ENCODE peak calls at places on chromosomes 2 and 18, in nine cellular contexts. M is uterus; A is OCI-LY7; Y is tibial nerve; T is CD8-positive, alpha-beta T cell; E is IMR-90; P is right lobe of liver; O is cardiac muscle cell; W is HCT116. Q is an unnamed sample. For H3K4me1 and H3K9me3, the result is how much of the 10 kb centered on the place peaks cover.

GRCh38 chr2:110865188-110865587 is 132.8 kb downstream of the ACOXL start:
- DNase-seq in M (no peak), A (no peak), Y (no peak), T (no peak), E (peak), P (no peak), O (peak), W (no peak), Q (no peak)

GRCh38 chr2:241195506-241196130 is 7.1 kb downstream of the ANO7 start:
- DNase-seq in M (no peak), A (no peak), Y (no peak), T (no peak), E (no peak), P (no peak), O (no peak), W (no peak), Q (peak)

GRCh38 chr2:201496785-201497184 is 45.2 kb downstream of the STRADB start:
- DNase-seq in M (no peak), A (no peak), Y (no peak), T (no peak), E (no peak), P (no peak), O (no peak), W (no peak), Q (no peak)

GRCh38 chr2:119730598-119731278 is 29.0 kb upstream of the PTPN4 start:
- DNase-seq in M (no peak), A (no peak), Y (no peak), T (no peak), E (no peak), P (no peak), O (no peak), W (no peak), Q (no peak)

GRCh38 chr18:46705521-46705920 is 48.5 kb upstream of the LOXHD1 start:
- DNase-seq in M (no peak), A (no peak), Y (no peak), T (no peak), E (no peak), P (no peak), O (no peak), W (no peak), Q (no peak)

GRCh38 chr18:48923746-48924580 is 26.8 kb downstream of the SMAD7 start:
- DNase-seq in M (no peak), A (no peak), Y (no peak), T (no peak), E (peak), P (no peak), O (no peak), W (no peak), Q (no peak)

GRCh38 chr2:57076856-57077255 is 893.1 kb downstream of the CCDC85A start:
- DNase-seq in M (no peak), A (no peak), Y (no peak), T (no peak), E (no peak), P (no peak), O (no peak), W (no peak), Q (no peak)

GRCh38 chr2:46970334-46971288 is 55.0 kb upstream of the MCFD2 start:
- DNase-seq in M (no peak), A (no peak), Y (peak), T (no peak), E (peak), P (peak), O (peak), W (no peak), Q (peak)

GRCh38 chr2:172972005-172972619 is 103.5 kb upstream of the MAP3K20 start:
- DNase-seq in M (peak), A (peak), Y (no peak), T (no peak), E (peak), P (peak), O (peak), W (peak), Q (no peak)

GRCh38 chr18:43034683-43035500 is 80.6 kb downstream of the RIT2 start:
- DNase-seq in M (no peak), A (no peak), Y (no peak), T (no peak), E (no peak), P (no peak), O (no peak), W (no peak), Q (no peak)

DNA sequence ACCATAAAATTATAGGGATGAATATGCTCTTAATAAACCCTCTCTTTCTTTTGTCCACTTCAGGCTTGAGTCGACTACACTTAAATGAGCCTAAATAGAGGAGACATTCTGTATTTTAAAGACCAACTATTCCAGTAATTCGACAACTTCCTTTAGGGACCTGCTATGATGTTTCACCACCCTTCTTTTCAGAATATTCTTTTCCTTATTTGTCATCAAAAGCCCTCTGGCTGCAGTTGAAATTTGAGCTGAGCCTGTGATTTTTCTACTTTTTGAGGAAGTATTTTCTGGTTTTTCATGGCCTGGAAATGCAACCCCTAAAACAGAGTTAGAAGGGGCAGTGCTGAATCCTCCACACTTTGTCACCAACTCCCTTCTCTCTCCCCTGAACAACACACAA is 286.9 kb downstream of the EPHA4 start:
- DNase-seq in M (no peak), A (no peak), Y (no peak), T (no peak), E (no peak), P (no peak), O (no peak), W (no peak), Q (no peak)
- H3K4me1 ChIP-seq in M (under half), A (under half), Y (under half), T (under half), E (under half), P (under half), O (under half), W (under half), Q (under half)

GRCh38 chr18:14914126-14914525 is 166.2 kb downstream of the ANKRD30B start:
- DNase-seq in M (no peak), A (no peak), Y (no peak), T (no peak), E (no peak), P (no peak), O (no peak), W (no peak), Q (no peak)

GRCh38 chr18:14914771-14915170 is 166.8 kb downstream of the ANKRD30B start:
- DNase-seq in M (no peak), A (no peak), Y (no peak), T (no peak), E (no peak), P (no peak), O (no peak), W (no peak), Q (no peak)

GRCh38 chr18:14916851-14917250 is 168.9 kb downstream of the ANKRD30B start:
- DNase-seq in M (no peak), A (no peak), Y (no peak), T (no peak), E (no peak), P (no peak), O (no peak), W (no peak), Q (no peak)

GRCh38 chr18:14916181-14916580 is 168.2 kb downstream of the ANKRD30B start:
- DNase-seq in M (no peak), A (no peak), Y (no peak), T (no peak), E (no peak), P (no peak), O (no peak), W (no peak), Q (no peak)

GRCh38 chr18:14912967-14913366 is 165.0 kb downstream of the ANKRD30B start:
- DNase-seq in M (no peak), A (no peak), Y (no peak), T (no peak), E (no peak), P (no peak), O (no peak), W (no peak), Q (no peak)
- H3K9me3 ChIP-seq in M (under half), A (under half), Y (under half), T (under half), E (under half), P (under half), O (under half), W (under half), Q (under half)

GRCh38 chr18:30280861-30281470 is 761.6 kb downstream of the DSC3 start:
- DNase-seq in M (no peak), A (peak), Y (peak), T (no peak), E (peak), P (no peak), O (peak), W (peak), Q (no peak)
- TF ChIP-seq CTCF in M (peak), A (peak), Y (peak), T (no peak), E (peak), P (peak), O (peak), W (peak), Q (peak)

DNA sequence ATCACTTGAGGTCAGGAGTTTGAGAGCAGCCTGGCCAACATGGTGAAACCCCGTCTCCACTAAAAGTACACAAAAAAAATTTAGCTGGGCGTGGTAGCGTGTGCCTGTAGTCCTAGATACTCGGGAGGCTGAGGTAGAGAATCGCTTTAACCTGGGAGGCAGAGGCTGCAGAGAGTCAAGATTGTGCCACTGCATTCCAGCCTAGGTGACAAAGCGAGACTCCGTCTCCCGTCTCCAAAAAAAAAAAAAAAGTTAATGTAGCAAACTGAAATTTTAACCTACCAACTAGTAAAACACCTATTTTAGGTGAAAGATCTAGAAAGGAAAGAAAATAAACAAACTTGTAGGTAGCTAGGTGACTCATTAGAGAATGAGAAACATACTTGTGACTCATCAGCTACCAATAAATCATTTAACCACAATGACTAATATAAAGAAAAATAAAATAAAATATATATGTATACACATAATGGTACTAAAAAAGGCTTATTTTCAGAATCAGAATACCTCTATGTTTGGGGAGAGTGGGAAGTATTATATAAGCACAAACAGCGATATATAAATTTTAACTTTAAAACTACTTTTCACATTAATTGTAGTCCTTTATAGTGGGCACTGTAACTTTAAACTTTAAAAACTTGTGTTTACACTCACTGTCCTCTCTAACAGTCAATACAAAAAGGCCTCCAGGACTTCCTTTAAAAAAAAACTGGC is 36.6 kb downstream of the DARS1 start:
- DNase-seq in M (no peak), A (no peak), Y (no peak), T (no peak), E (peak), P (no peak), O (peak), W (peak), Q (no peak)
- H3K4me1 ChIP-seq in M (under half), A (under half), Y (under half), T (under half), E (under half), P (under half), O (under half), W (half or more), Q (under half)

DNA sequence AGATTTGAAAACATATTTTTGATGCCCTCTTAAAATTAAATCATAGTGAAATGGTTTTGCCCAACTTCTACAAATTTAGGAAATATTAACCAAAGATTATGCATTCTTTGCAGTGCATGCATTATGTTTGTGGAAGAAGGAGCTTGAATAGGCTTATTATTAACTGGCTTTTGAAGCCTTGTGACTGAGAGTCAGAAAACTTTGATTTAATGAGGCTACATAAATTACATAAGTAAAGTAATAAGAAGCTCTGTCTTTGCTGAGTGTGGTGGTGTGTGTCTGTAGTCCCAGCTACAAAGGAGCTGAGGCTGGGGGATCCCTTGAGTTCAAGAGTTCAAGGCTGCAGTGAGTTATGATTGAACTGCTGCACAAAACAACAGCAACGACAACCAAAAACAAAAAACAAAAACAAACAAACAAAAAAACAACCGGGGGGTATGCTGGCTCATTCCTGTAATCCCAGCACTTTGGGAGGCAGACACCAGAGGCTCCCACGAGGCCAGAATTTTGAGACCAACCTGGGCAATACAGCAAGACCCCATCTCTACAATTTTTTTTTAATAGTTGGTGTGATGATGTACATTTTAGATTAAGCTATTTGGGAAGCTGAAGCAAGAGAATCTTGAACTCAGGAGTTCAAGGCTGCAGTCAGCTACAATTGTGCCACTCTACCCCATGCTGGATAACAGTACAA is 57.0 kb upstream of the LRRTM4 start:
- DNase-seq in M (no peak), A (no peak), Y (no peak), T (no peak), E (no peak), P (no peak), O (no peak), W (no peak), Q (no peak)
- H3K9me3 ChIP-seq in M (under half), A (under half), Y (under half), T (under half), E (under half), P (under half), O (under half), W (under half), Q (under half)

GRCh38 chr18:68234115-68234514 is 480.8 kb downstream of the TMX3 start:
- DNase-seq in M (no peak), A (no peak), Y (no peak), T (no peak), E (peak), P (no peak), O (peak), W (no peak), Q (no peak)
- TF ChIP-seq CTCF in M (no peak), A (no peak), Y (no peak), T (no peak), E (no peak), P (no peak), O (no peak), W (no peak), Q (no peak)

DNA sequence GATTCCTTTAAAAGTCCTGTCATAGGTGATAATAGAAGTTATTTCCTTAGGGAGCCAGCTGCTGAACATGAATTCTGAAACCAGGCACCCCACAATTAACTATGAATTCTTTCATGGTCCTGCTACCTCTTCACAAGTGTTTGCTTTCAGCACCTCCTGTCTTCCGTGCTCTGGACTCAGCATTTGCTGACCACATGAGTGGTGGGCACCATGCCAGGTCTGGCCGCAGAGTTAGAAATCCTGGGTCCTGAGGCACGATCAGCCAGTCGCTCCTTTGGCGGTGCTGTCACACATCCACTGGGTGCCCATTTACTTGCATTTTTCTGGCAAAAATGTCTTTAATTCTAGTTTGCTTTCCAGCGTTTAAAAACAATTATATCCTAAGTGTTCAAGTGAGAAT is 196.3 kb upstream of the PXDN start:
- DNase-seq in M (no peak), A (no peak), Y (no peak), T (no peak), E (no peak), P (no peak), O (no peak), W (no peak), Q (no peak)
- H3K4me1 ChIP-seq in M (under half), A (under half), Y (under half), T (under half), E (under half), P (under half), O (under half), W (under half), Q (under half)

Q was measured in left lung.